ENCODE peak calls at places on chromosome 11, in five cellular contexts. D is A549, R is AG09319, Q is tibial artery, P is MM.1S. X is an unnamed sample.

GRCh38 chr11:130548491-130548833 is 100.0 kb downstream of the ADAMTS15 start:
- DNase-seq in D (no peak), Q (no peak), P (no peak), R (no peak), X (no peak)

GRCh38 chr11:36619502-36619901 is 21.5 kb upstream of the RAG2 start:
- DNase-seq in R (no peak), P (no peak), Q (no peak), D (no peak), X (no peak)

GRCh38 chr11:119340335-119341221 is at the start of gene C1QTNF5:
- DNase-seq in R (no peak), Q (peak), P (no peak), D (no peak), X (no peak)

GRCh38 chr11:73285721-73286120 is 13.6 kb downstream of the P2RY6 start:
- DNase-seq in P (no peak), D (no peak), Q (no peak), R (no peak), X (no peak)

GRCh38 chr11:73386026-73386425 is 9.8 kb downstream of the RELT start:
- DNase-seq in Q (peak), R (no peak), D (no peak), P (no peak), X (peak)

GRCh38 chr11:106398396-106399074 is 321.1 kb downstream of the AASDHPPT start:
- DNase-seq in P (no peak), Q (no peak), D (peak), R (no peak), X (no peak)

GRCh38 chr11:60788401-60789110 is 3.4 kb downstream of the MS4A10 start:
- DNase-seq in R (no peak), D (no peak), P (no peak), Q (no peak), X (no peak)

GRCh38 chr11:118522571-118523072 is 4.7 kb upstream of the TTC36 start:
- DNase-seq in D (peak), P (no peak), R (no peak), Q (no peak), X (no peak)

GRCh38 chr11:77823775-77824174 is 2.8 kb downstream of the AAMDC start:
- DNase-seq in Q (no peak), D (no peak), R (no peak), P (no peak), X (no peak)

GRCh38 chr11:64419818-64420485 is 61.0 kb downstream of the RPS6KA4 start:
- DNase-seq in P (no peak), D (peak), R (no peak), Q (peak), X (no peak)

GRCh38 chr11:62830904-62831519 is 839 bp downstream of the STX5 start:
- DNase-seq in P (no peak), Q (no peak), D (no peak), R (no peak), X (no peak)

GRCh38 chr11:64102005-64102738 is 63.7 kb downstream of the MACROD1 start:
- DNase-seq in R (no peak), D (no peak), Q (no peak), P (no peak), X (no peak)

GRCh38 chr11:35812850-35813249 is 131.0 kb upstream of the LDLRAD3 start:
- DNase-seq in P (no peak), Q (no peak), D (no peak), R (no peak), X (no peak)

GRCh38 chr11:133656100-133656635 is 123.9 kb upstream of the OPCML start:
- DNase-seq in R (no peak), P (no peak), Q (no peak), D (no peak), X (no peak)

GRCh38 chr11:68766786-68767185 is 15.5 kb upstream of the TESMIN start:
- DNase-seq in P (no peak), R (no peak), D (no peak), Q (no peak), X (no peak)

GRCh38 chr11:16356751-16357365 is 512 bp upstream of the SOX6 start:
- DNase-seq in R (no peak), P (no peak), Q (peak), D (no peak), X (no peak)

GRCh38 chr11:79648766-79649545 is 208.1 kb upstream of the TENM4 start:
- DNase-seq in Q (no peak), P (no peak), R (no peak), D (no peak), X (no peak)

GRCh38 chr11:125952973-125953372 is 7.1 kb downstream of the VSIG10L2 start:
- DNase-seq in R (no peak), Q (peak), P (no peak), D (no peak), X (no peak)

GRCh38 chr11:119153049-119153818 is 4.4 kb downstream of the ABCG4 start:
- DNase-seq in Q (no peak), P (no peak), R (no peak), D (peak), X (no peak)

GRCh38 chr11:8937159-8937558 is 4.4 kb upstream of the C11orf16 start:
- DNase-seq in Q (no peak), P (no peak), R (no peak), D (no peak), X (no peak)

GRCh38 chr11:134581966-134582787 is 170.1 kb upstream of the B3GAT1 start:
- DNase-seq in P (no peak), R (no peak), Q (no peak), D (no peak), X (no peak)

GRCh38 chr11:103322861-103323260 is 213.6 kb downstream of the DYNC2H1 start:
- DNase-seq in P (no peak), Q (no peak), D (no peak), R (no peak), X (no peak)

GRCh38 chr11:120797133-120797532 is 226.8 kb upstream of the TBCEL start:
- DNase-seq in P (no peak), D (no peak), Q (no peak), R (no peak), X (no peak)

GRCh38 chr11:120800206-120800605 is 223.7 kb upstream of the TBCEL start:
- DNase-seq in P (no peak), Q (no peak), D (no peak), R (no peak), X (no peak)

GRCh38 chr11:120801801-120802689 is 221.9 kb upstream of the TBCEL start:
- DNase-seq in R (peak), D (peak), Q (peak), P (peak), X (no peak)

GRCh38 chr11:120794748-120795147 is 229.2 kb upstream of the TBCEL start:
- DNase-seq in P (no peak), Q (no peak), R (no peak), D (no peak), X (no peak)

DNA sequence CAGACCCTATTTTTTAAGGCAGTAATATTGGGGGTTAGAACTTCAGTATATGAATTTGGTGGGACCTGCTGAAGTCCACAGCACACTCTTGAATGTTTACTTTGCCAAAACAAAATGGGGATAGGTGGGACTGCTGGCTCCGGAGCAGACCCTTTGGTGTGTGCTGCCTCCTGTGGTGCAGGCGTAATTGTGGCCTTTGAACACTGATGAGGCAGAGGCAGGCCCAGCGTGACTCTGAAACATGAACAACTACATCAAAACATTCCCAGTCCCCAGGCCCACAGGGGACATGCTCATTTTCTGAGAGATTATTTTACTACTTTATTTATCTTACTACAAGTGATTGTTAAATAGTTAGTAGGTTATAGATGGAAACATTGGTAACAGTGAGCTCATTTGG is 225.0 kb upstream of the TBCEL start:
- DNase-seq in R (no peak), D (no peak), P (no peak), Q (no peak), X (no peak)
- TF ChIP-seq CTCF in R (no peak), D (no peak), P (no peak), Q (no peak), X (no peak)

DNA sequence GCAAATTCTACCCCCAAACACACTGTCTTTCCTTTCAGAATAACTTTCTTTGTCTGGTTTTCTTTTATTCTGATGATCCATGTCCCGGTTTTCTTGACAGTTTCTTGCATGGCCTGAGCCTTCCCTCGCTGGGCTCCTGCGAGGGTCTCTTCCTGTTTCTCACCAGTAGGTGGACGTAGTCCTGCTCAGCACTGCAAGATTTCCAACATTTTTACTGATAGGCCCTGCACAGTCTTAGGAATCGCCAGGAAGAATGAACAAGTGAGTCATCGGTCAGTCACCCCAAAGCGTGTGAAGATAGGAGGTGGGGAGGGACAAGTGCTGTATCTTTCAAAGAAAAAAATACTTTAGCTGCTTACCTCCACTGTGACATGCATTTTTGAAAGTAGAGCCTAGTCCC is 16.9 kb upstream of the KIRREL3 start:
- DNase-seq in R (no peak), Q (no peak), P (no peak), D (peak), X (no peak)
- TF ChIP-seq CTCF in R (peak), Q (no peak), P (no peak), D (peak), X (no peak)

GRCh38 chr11:123174196-123175183 is 20.6 kb downstream of the CLMP start:
- DNase-seq in Q (peak), R (peak), P (no peak), D (peak), X (no peak)
- TF ChIP-seq CTCF in Q (no peak), R (no peak), P (no peak), D (no peak), X (no peak)

DNA sequence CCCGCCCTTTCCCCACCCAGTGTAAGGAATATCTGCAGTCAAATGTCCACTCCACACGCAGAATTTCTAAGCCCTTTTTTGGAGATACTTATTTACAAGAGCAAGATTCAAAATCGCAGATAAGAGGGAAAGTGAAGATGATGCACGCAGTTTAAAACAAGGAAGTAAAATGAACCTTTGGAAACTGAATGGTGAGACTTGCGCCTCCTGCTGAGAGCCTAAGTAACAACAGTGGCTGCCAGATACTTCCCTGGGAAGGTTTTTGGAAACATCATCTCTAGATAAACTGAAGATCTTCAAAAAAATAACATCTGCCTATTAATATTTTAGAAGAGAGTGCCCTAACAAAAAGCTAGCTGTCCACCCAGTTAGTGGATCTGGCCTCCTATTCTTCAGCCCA is 963.1 kb upstream of the FAT3 start:
- DNase-seq in D (no peak), Q (no peak), P (no peak), R (no peak), X (no peak)
- TF ChIP-seq CTCF in D (no peak), Q (no peak), P (no peak), R (no peak), X (no peak)

DNA sequence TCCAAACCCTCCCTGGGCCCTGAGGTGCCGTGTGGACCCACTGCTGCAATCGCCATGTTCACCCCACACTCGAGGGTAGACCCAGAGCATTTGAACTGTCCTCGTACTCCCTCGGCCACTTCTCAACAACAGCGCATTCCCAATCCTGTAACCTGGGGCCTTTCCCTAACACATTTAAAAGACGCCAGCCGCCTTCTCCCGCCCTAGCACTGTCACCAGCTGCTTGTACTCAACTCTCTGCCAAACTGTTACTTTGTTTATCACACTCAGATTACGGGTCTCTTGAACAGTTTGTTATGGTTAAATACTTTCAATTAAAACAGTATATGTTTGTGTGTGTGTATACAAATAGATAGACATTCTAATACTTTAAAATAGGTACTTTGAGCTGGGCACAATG is 20.7 kb downstream of the CDKN1C start:
- DNase-seq in R (no peak), Q (no peak), P (no peak), D (no peak), X (no peak)
- TF ChIP-seq CTCF in R (no peak), Q (no peak), P (no peak), D (no peak), X (no peak)

GRCh38 chr11:1502168-1502955 is 15.8 kb upstream of the MOB2 start:
- DNase-seq in D (no peak), P (no peak), Q (no peak), R (no peak), X (peak)

GRCh38 chr11:1500466-1501420 is 14.2 kb upstream of the MOB2 start:
- DNase-seq in Q (peak), P (no peak), D (no peak), R (no peak), X (peak)

GRCh38 chr11:1499899-1500298 is 13.3 kb upstream of the MOB2 start:
- DNase-seq in Q (peak), R (no peak), D (no peak), P (no peak), X (peak)

GRCh38 chr11:1502971-1503707 is 16.6 kb upstream of the MOB2 start:
- DNase-seq in D (no peak), P (no peak), R (no peak), Q (no peak), X (peak)

GRCh38 chr11:1501421-1502167 is 15.0 kb upstream of the MOB2 start:
- DNase-seq in P (no peak), R (no peak), Q (no peak), D (no peak), X (peak)
- TF ChIP-seq CTCF in P (no peak), R (no peak), Q (no peak), D (no peak), X (no peak)

DNA sequence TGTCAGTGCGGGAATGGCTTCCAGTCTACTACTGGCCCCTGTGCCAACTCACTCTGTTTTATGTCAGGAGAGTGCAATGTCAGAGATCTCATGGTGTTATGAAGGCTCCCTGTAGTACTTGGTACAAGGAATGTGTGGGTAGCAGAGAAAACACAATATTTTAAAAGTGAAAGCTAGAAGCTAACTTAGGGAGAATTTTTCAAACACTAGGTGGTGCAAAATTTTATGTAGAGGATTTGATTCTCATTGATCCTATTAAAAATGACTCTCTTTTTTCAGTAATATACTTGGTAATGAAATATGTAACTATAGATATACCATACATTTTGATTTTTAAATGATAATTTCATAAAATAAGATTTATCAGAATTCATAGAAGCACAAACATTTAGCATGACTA is 134.7 kb downstream of the JRKL start:
- DNase-seq in D (no peak), P (no peak), R (no peak), Q (no peak), X (no peak)
- TF ChIP-seq CTCF in D (no peak), P (peak), R (no peak), Q (no peak), X (no peak)

X was measured in CD14-positive monocyte.